ENCODE peak calls at places on chromosomes 4 and X, in eight cellular contexts. T is A549, M is ascending aorta, X is PC-3, C is aorta, F is heart left ventricle, R is neural progenitor cell, B is ovary. P is an unnamed sample. For H3K9me3 and H3K4me1, the result is how much of the 10 kb centered on the place peaks cover.

GRCh38 chrX:12954981-12955380 is 19.9 kb upstream of the TMSB4X start:
- DNase-seq in C (no peak), M (no peak), F (no peak), T (no peak), R (no peak), B (no peak), X (no peak), P (no peak)

GRCh38 chr4:24394041-24394440 is 190.3 kb downstream of the DHX15 start:
- DNase-seq in F (no peak), X (peak), R (no peak), M (no peak), T (no peak), C (no peak), B (no peak), P (no peak)

GRCh38 chr4:158065176-158065575 is 107.6 kb downstream of the GASK1B start:
- DNase-seq in X (peak), M (no peak), F (no peak), T (no peak), R (no peak), B (no peak), C (no peak), P (no peak)

GRCh38 chr4:139795476-139795875 is 129.9 kb downstream of the MGST2 start:
- DNase-seq in R (no peak), T (no peak), X (no peak), F (no peak), M (no peak), B (no peak), C (no peak), P (no peak)

GRCh38 chr4:52932586-52933482 is 70.7 kb downstream of the RASL11B start:
- DNase-seq in M (no peak), F (no peak), R (no peak), T (no peak), X (no peak), C (no peak), B (no peak), P (no peak)

GRCh38 chr4:164904941-164905340 is 28.0 kb downstream of the APELA start:
- DNase-seq in T (no peak), R (no peak), M (no peak), C (no peak), B (no peak), F (no peak), X (no peak), P (no peak)

GRCh38 chr4:79178770-79179169 is 147.1 kb downstream of the NAA11 start:
- DNase-seq in F (no peak), M (no peak), X (no peak), T (no peak), R (no peak), B (peak), C (no peak), P (no peak)

GRCh38 chrX:75115707-75116413 is 40.2 kb downstream of the ABCB7 start:
- DNase-seq in T (no peak), M (no peak), R (no peak), C (no peak), F (no peak), X (no peak), B (no peak), P (no peak)

GRCh38 chrX:104137496-104137895 is 19.3 kb downstream of the SLC25A53 start:
- DNase-seq in R (no peak), M (no peak), X (peak), T (no peak), B (no peak), F (no peak), C (no peak), P (peak)

GRCh38 chr4:110735691-110736090 is 112.8 kb upstream of the PITX2 start:
- DNase-seq in M (no peak), X (no peak), R (no peak), C (no peak), F (no peak), B (no peak), T (no peak), P (no peak)
- H3K9me3 ChIP-seq in M (under half), X (under half), R (under half), C (under half), F (under half), B (under half), T (under half), P (under half)

GRCh38 chr4:40264995-40265909 is 68.4 kb downstream of the RHOH start:
- DNase-seq in R (peak), C (no peak), B (no peak), M (no peak), F (no peak), X (no peak), T (no peak), P (no peak)
- H3K4me1 ChIP-seq in R (under half), C (under half), B (under half), M (under half), F (under half), X (under half), T (under half), P (under half)

GRCh38 chr4:138935-139334 is 14.6 kb downstream of the ZNF718 start:
- DNase-seq in B (no peak), T (no peak), R (no peak), X (no peak), C (no peak), M (no peak), F (no peak), P (no peak)
- H3K9me3 ChIP-seq in B (under half), T (half or more), R (under half), X (under half), C (under half), M (under half), F (under half), P (under half)

GRCh38 chr4:87527446-87528240 is 1.5 kb downstream of the SPARCL1 start:
- DNase-seq in B (peak), M (no peak), X (no peak), T (no peak), C (no peak), R (no peak), F (no peak), P (no peak)
- H3K4me1 ChIP-seq in B (under half), M (under half), X (under half), T (under half), C (under half), R (under half), F (under half), P (under half)

P was measured in SJSA1.